ENCODE peak calls at places on chromosomes 4 and X, in five cellular contexts. E is mucosa of descending colon, N is body of pancreas, X is breast epithelium, U is nephron progenitor cell. V is an unnamed sample.

GRCh38 chr4:96186593-96186992 is 346.7 kb downstream of the PDHA2 start:
- DNase-seq in N (no peak), U (no peak), X (no peak), E (no peak), V (no peak)

GRCh38 chr4:153651041-153651960 is 32.8 kb upstream of the TLR2 start:
- DNase-seq in N (peak), X (no peak), U (no peak), E (no peak), V (no peak)

GRCh38 chr4:186724048-186724860 is 598 bp upstream of the FAT1 start:
- DNase-seq in X (no peak), U (peak), N (peak), E (peak), V (no peak)

GRCh38 chrX:32995427-32995826 is 215.9 kb downstream of the DMD start:
- DNase-seq in U (no peak), E (no peak), N (no peak), X (no peak), V (no peak)

GRCh38 chr4:13918110-13918509 is 290.6 kb upstream of the BOD1L1 start:
- DNase-seq in N (no peak), U (no peak), E (no peak), X (no peak), V (no peak)

GRCh38 chr4:188941524-188942109 is 802.4 kb downstream of the TRIML1 start:
- DNase-seq in U (no peak), N (no peak), X (no peak), E (no peak), V (no peak)

GRCh38 chr4:151422862-151423261 is 13.9 kb downstream of the FHIP1A start:
- DNase-seq in E (no peak), U (no peak), X (no peak), N (no peak), V (no peak)

GRCh38 chr4:1192091-1192492 is 19.7 kb upstream of the SPON2 start:
- DNase-seq in X (peak), U (no peak), E (peak), N (peak), V (peak)

GRCh38 chrX:36867143-36867542 is 141.0 kb upstream of the FAM47C start:
- DNase-seq in N (no peak), X (no peak), U (no peak), E (no peak), V (no peak)

GRCh38 chr4:172042714-172043114 is 229.5 kb downstream of the GALNTL6 start:
- DNase-seq in E (no peak), X (no peak), N (no peak), U (no peak), V (no peak)

GRCh38 chrX:103789004-103789403 is 12.4 kb downstream of the PLP1 start:
- DNase-seq in E (no peak), N (no peak), U (no peak), X (no peak), V (no peak)

GRCh38 chr4:17310269-17310652 is 201.6 kb downstream of the QDPR start:
- DNase-seq in U (no peak), N (no peak), E (no peak), X (no peak), V (no peak)

GRCh38 chr4:155759372-155760252 is 791 bp downstream of the GUCY1B1 start:
- DNase-seq in N (peak), X (no peak), E (peak), U (peak), V (peak)

GRCh38 chr4:36242629-36243354 is 1.5 kb downstream of the ARAP2 start:
- DNase-seq in X (no peak), N (peak), E (no peak), U (no peak), V (peak)

GRCh38 chr4:675980-676870 is 1.9 kb downstream of the MYL5 start:
- DNase-seq in E (no peak), X (no peak), N (no peak), U (no peak), V (no peak)

GRCh38 chr4:10161840-10162239 is 45.2 kb upstream of the WDR1 start:
- DNase-seq in X (no peak), N (no peak), E (no peak), U (no peak), V (no peak)

GRCh38 chr4:141425124-141425523 is 204.4 kb downstream of the ZNF330 start:
- DNase-seq in X (no peak), E (no peak), U (no peak), N (no peak), V (no peak)

GRCh38 chr4:183438458-183439113 is 5.8 kb upstream of the CDKN2AIP start:
- DNase-seq in U (no peak), N (peak), E (no peak), X (no peak), V (no peak)

GRCh38 chr4:109005523-109005922 is 242.7 kb upstream of the ETNPPL start:
- DNase-seq in U (no peak), X (no peak), N (no peak), E (no peak), V (no peak)

GRCh38 chrX:14497184-14497666 is 32.1 kb upstream of the GLRA2 start:
- DNase-seq in E (no peak), N (no peak), U (no peak), X (no peak), V (no peak)

GRCh38 chr4:77418333-77418732 is 187.3 kb upstream of the CXCL13 start:
- DNase-seq in X (no peak), N (no peak), U (no peak), E (no peak), V (no peak)
- TF ChIP-seq CTCF in X (peak), N (no peak), U (no peak), E (no peak), V (no peak)

GRCh38 chrX:17802756-17803155 is 58.3 kb downstream of the RAI2 start:
- DNase-seq in X (no peak), E (no peak), N (no peak), U (no peak), V (no peak)

GRCh38 chrX:17801431-17801830 is 59.7 kb downstream of the RAI2 start:
- DNase-seq in U (no peak), N (no peak), E (no peak), X (no peak), V (no peak)

GRCh38 chrX:17803449-17803848 is 57.6 kb downstream of the RAI2 start:
- DNase-seq in N (no peak), E (no peak), X (no peak), U (no peak), V (no peak)

GRCh38 chrX:17809273-17809672 is 51.8 kb downstream of the RAI2 start:
- DNase-seq in N (no peak), U (no peak), E (no peak), X (no peak), V (no peak)

GRCh38 chrX:17805120-17805519 is 56.0 kb downstream of the RAI2 start:
- DNase-seq in N (no peak), U (no peak), E (no peak), X (no peak), V (no peak)
- TF ChIP-seq CTCF in N (no peak), U (no peak), E (no peak), X (no peak), V (no peak)

DNA sequence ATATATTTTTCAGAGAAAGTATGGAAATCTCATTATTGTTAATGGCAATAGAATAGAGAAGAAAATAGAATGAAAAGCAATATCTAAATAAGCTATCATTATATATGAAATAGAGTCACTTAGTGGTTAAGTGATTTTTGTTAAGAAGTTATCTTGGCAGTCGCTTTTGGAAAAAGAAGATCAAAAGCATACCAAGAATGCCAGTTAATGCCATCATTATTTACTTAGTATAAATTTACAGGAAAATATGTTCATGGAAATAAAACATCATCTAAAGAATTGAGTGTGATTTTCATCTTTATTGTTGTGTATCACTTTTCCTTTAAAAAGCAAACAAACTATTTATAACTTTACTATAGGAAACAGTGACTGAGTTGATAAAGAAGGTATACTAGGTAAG is 85.3 kb upstream of the GPR101 start:
- DNase-seq in U (no peak), N (no peak), X (no peak), E (no peak), V (no peak)
- TF ChIP-seq CTCF in U (no peak), N (no peak), X (no peak), E (no peak), V (no peak)

GRCh38 chrX:56763556-56764152 is 34.6 kb downstream of the NBDY start:
- DNase-seq in E (no peak), N (peak), U (peak), X (no peak), V (peak)

GRCh38 chrX:56762220-56762619 is 33.2 kb downstream of the NBDY start:
- DNase-seq in E (no peak), X (no peak), U (no peak), N (no peak), V (no peak)

GRCh38 chrX:56764153-56764974 is 35.3 kb downstream of the NBDY start:
- DNase-seq in E (no peak), N (peak), U (peak), X (no peak), V (peak)

GRCh38 chrX:56761167-56761566 is 32.1 kb downstream of the NBDY start:
- DNase-seq in U (no peak), N (no peak), X (no peak), E (no peak), V (no peak)

GRCh38 chrX:56762707-56763555 is 33.9 kb downstream of the NBDY start:
- DNase-seq in X (no peak), E (no peak), U (no peak), N (no peak), V (no peak)
- TF ChIP-seq CTCF in X (no peak), E (no peak), U (no peak), N (no peak), V (no peak)

GRCh38 chr4:187929024-187929423 is 66.5 kb upstream of the ZFP42 start:
- DNase-seq in N (no peak), U (no peak), E (no peak), X (no peak), V (no peak)
- TF ChIP-seq CTCF in N (no peak), U (no peak), E (no peak), X (no peak), V (no peak)

DNA sequence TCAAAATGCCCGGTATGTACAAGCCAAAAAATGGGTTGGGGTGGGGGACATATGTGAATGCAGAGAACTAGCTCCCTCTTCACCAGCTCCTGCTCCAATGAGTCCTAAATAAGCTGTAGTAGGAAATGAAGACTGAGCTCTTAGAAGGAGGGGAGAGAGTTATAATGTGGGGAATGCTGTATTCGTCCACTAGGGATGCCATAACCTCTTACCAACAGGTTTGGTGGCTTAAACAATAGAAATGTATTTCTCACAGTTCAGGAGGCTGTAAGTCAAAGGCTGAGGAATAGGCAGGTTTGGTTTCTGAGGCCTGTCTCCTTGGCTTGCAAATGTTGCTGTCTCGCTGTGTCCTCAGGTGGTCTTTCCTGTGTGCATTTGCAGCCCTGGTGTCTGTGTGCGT is 4.4 kb upstream of the INPP4B start:
- DNase-seq in X (no peak), U (no peak), N (no peak), E (no peak), V (no peak)
- TF ChIP-seq CTCF in X (no peak), U (peak), N (no peak), E (no peak), V (no peak)

GRCh38 chrX:140917354-140918115 is 84.9 kb upstream of the SPANXB1 start:
- DNase-seq in E (no peak), U (no peak), N (no peak), X (no peak), V (no peak)

GRCh38 chrX:140916891-140917290 is 85.5 kb upstream of the SPANXB1 start:
- DNase-seq in U (no peak), X (no peak), E (no peak), N (no peak), V (no peak)

GRCh38 chrX:140913802-140914501 is 88.4 kb upstream of the SPANXB1 start:
- DNase-seq in X (no peak), E (no peak), N (no peak), U (no peak), V (no peak)

GRCh38 chrX:140923118-140923517 is 79.3 kb upstream of the SPANXB1 start:
- DNase-seq in N (no peak), E (no peak), X (no peak), U (no peak), V (no peak)

GRCh38 chrX:140918398-140919043 is 83.9 kb upstream of the SPANXB1 start:
- DNase-seq in U (peak), E (no peak), X (no peak), N (peak), V (no peak)
- TF ChIP-seq CTCF in U (peak), E (no peak), X (peak), N (peak), V (no peak)

GRCh38 chrX:47204970-47205369 is 11.3 kb downstream of the UBA1 start:
- DNase-seq in N (no peak), U (no peak), X (no peak), E (no peak), V (no peak)
- TF ChIP-seq CTCF in N (no peak), U (no peak), X (no peak), E (no peak), V (no peak)

GRCh38 chrX:46502848-46503247 is 42.4 kb downstream of the ZNF674 start:
- DNase-seq in N (no peak), E (no peak), X (no peak), U (no peak), V (no peak)

DNA sequence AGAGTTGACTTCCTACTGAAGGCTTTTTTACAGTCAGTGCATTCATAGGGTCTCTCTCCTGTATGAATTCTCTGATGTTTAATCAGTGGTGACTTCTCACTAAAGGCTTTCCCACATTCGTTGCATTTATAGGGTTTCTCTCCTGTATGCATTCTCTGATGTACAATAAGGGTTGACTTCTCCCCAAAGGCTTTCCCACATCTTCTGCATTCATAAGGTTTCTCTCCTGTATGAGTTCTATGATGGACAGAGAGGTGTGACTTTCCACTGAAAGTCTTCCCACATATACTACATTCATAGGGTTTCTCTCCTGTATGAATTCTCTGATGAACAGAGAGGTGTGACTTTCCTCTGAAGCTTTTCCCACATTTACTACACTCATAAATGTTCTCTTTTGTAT is 45.2 kb downstream of the ZNF674 start:
- DNase-seq in E (no peak), X (no peak), U (no peak), N (no peak), V (no peak)
- TF ChIP-seq CTCF in E (no peak), X (no peak), U (no peak), N (no peak), V (no peak)

GRCh38 chrX:10326578-10326977 is 169.8 kb downstream of the CLCN4 start:
- DNase-seq in U (no peak), X (no peak), N (no peak), E (no peak), V (no peak)
- TF ChIP-seq CTCF in U (no peak), X (no peak), N (no peak), E (no peak), V (no peak)

V was measured in omental fat pad.